ENCODE peak calls at places on chromosomes 3 and 15, in seven cellular contexts. One of them, this sample, is unnamed.

GRCh38 chr3:128734523-128735189 is 8.7 kb downstream of the RAB7A start:
- DNase-seq in upper lobe of left lung: no peak
- DNase-seq in gastrocnemius medialis: no peak
- DNase-seq in cardiac muscle cell: no peak
- DNase-seq in GM23248: no peak
- DNase-seq in esophagus squamous epithelium: no peak
- DNase-seq in foreskin fibroblast: no peak
- DNase-seq in this sample: peak

GRCh38 chr15:62853114-62853832 is 189.3 kb upstream of the TPM1 start:
- DNase-seq in esophagus squamous epithelium: no peak
- DNase-seq in GM23248: peak
- DNase-seq in upper lobe of left lung: no peak
- DNase-seq in gastrocnemius medialis: peak
- DNase-seq in foreskin fibroblast: peak
- DNase-seq in cardiac muscle cell: no peak
- DNase-seq in this sample: no peak

GRCh38 chr15:62847900-62848489 is 194.6 kb upstream of the TPM1 start:
- DNase-seq in gastrocnemius medialis: no peak
- DNase-seq in esophagus squamous epithelium: no peak
- DNase-seq in cardiac muscle cell: peak
- DNase-seq in GM23248: peak
- DNase-seq in foreskin fibroblast: peak
- DNase-seq in upper lobe of left lung: no peak
- DNase-seq in this sample: no peak

GRCh38 chr3:43770426-43771103 is 79.8 kb downstream of the ABHD5 start:
- DNase-seq in foreskin fibroblast: peak
- DNase-seq in GM23248: peak
- DNase-seq in gastrocnemius medialis: peak
- DNase-seq in esophagus squamous epithelium: no peak
- DNase-seq in cardiac muscle cell: no peak
- DNase-seq in upper lobe of left lung: peak
- DNase-seq in this sample: no peak

GRCh38 chr3:21914451-21914850 is 163.4 kb upstream of the ZNF385D start:
- DNase-seq in foreskin fibroblast: peak
- DNase-seq in GM23248: no peak
- DNase-seq in upper lobe of left lung: no peak
- DNase-seq in gastrocnemius medialis: no peak
- DNase-seq in esophagus squamous epithelium: no peak
- DNase-seq in cardiac muscle cell: no peak
- DNase-seq in this sample: no peak

GRCh38 chr3:160784853-160785252 is 28.8 kb downstream of the PPM1L start:
- DNase-seq in cardiac muscle cell: no peak
- DNase-seq in upper lobe of left lung: no peak
- DNase-seq in foreskin fibroblast: no peak
- DNase-seq in gastrocnemius medialis: no peak
- DNase-seq in GM23248: no peak
- DNase-seq in esophagus squamous epithelium: no peak
- DNase-seq in this sample: no peak

GRCh38 chr3:48656841-48657281 is 5.8 kb downstream of the CELSR3 start:
- DNase-seq in esophagus squamous epithelium: no peak
- DNase-seq in cardiac muscle cell: no peak
- DNase-seq in gastrocnemius medialis: no peak
- DNase-seq in upper lobe of left lung: peak
- DNase-seq in GM23248: no peak
- DNase-seq in foreskin fibroblast: no peak
- DNase-seq in this sample: no peak

GRCh38 chr3:132626955-132627354 is 29.9 kb downstream of the ACKR4 start:
- DNase-seq in foreskin fibroblast: no peak
- DNase-seq in esophagus squamous epithelium: no peak
- DNase-seq in upper lobe of left lung: peak
- DNase-seq in GM23248: no peak
- DNase-seq in gastrocnemius medialis: no peak
- DNase-seq in cardiac muscle cell: no peak
- DNase-seq in this sample: no peak

GRCh38 chr15:88066758-88067157 is 189.8 kb downstream of the NTRK3 start:
- DNase-seq in gastrocnemius medialis: no peak
- DNase-seq in GM23248: no peak
- DNase-seq in esophagus squamous epithelium: no peak
- DNase-seq in cardiac muscle cell: no peak
- DNase-seq in foreskin fibroblast: no peak
- DNase-seq in upper lobe of left lung: no peak
- DNase-seq in this sample: no peak

GRCh38 chr15:72306211-72306785 is 13.7 kb downstream of the CELF6 start:
- DNase-seq in gastrocnemius medialis: no peak
- DNase-seq in upper lobe of left lung: no peak
- DNase-seq in GM23248: peak
- DNase-seq in cardiac muscle cell: no peak
- DNase-seq in esophagus squamous epithelium: no peak
- DNase-seq in foreskin fibroblast: peak
- DNase-seq in this sample: peak

GRCh38 chr3:13005301-13005700 is 67.9 kb downstream of the IQSEC1 start:
- DNase-seq in cardiac muscle cell: no peak
- DNase-seq in gastrocnemius medialis: no peak
- DNase-seq in foreskin fibroblast: no peak
- DNase-seq in GM23248: no peak
- DNase-seq in upper lobe of left lung: no peak
- DNase-seq in esophagus squamous epithelium: no peak
- DNase-seq in this sample: no peak

GRCh38 chr15:52503788-52504496 is 24.7 kb downstream of the MYO5A start:
- DNase-seq in GM23248: peak
- DNase-seq in cardiac muscle cell: no peak
- DNase-seq in foreskin fibroblast: peak
- DNase-seq in upper lobe of left lung: no peak
- DNase-seq in gastrocnemius medialis: no peak
- DNase-seq in esophagus squamous epithelium: no peak
- DNase-seq in this sample: peak

GRCh38 chr15:33243393-33243792 is 48.9 kb upstream of the FMN1 start:
- DNase-seq in cardiac muscle cell: no peak
- DNase-seq in GM23248: peak
- DNase-seq in foreskin fibroblast: no peak
- DNase-seq in gastrocnemius medialis: no peak
- DNase-seq in upper lobe of left lung: no peak
- DNase-seq in esophagus squamous epithelium: no peak
- DNase-seq in this sample: no peak

GRCh38 chr3:137946341-137946973 is 63.5 kb upstream of the CLDN18 start:
- DNase-seq in esophagus squamous epithelium: no peak
- DNase-seq in gastrocnemius medialis: no peak
- DNase-seq in GM23248: peak
- DNase-seq in upper lobe of left lung: no peak
- DNase-seq in cardiac muscle cell: peak
- DNase-seq in foreskin fibroblast: peak
- DNase-seq in this sample: peak

GRCh38 chr3:42195879-42196330 is 70.1 kb downstream of the CCK start:
- DNase-seq in cardiac muscle cell: no peak
- DNase-seq in upper lobe of left lung: no peak
- DNase-seq in gastrocnemius medialis: no peak
- DNase-seq in foreskin fibroblast: no peak
- DNase-seq in esophagus squamous epithelium: no peak
- DNase-seq in GM23248: no peak
- DNase-seq in this sample: peak

GRCh38 chr15:64825081-64825430 is 391 bp downstream of the PIF1 start:
- DNase-seq in cardiac muscle cell: no peak
- DNase-seq in GM23248: peak
- DNase-seq in gastrocnemius medialis: no peak
- DNase-seq in foreskin fibroblast: no peak
- DNase-seq in esophagus squamous epithelium: no peak
- DNase-seq in upper lobe of left lung: no peak
- DNase-seq in this sample: no peak

GRCh38 chr3:142004025-142004424 is 127.6 kb downstream of the ATP1B3 start:
- DNase-seq in cardiac muscle cell: no peak
- DNase-seq in GM23248: no peak
- DNase-seq in gastrocnemius medialis: no peak
- DNase-seq in upper lobe of left lung: no peak
- DNase-seq in esophagus squamous epithelium: no peak
- DNase-seq in foreskin fibroblast: no peak
- DNase-seq in this sample: no peak

GRCh38 chr15:52144656-52145055 is 32.1 kb upstream of the BCL2L10 start:
- DNase-seq in GM23248: peak
- DNase-seq in gastrocnemius medialis: no peak
- DNase-seq in cardiac muscle cell: no peak
- DNase-seq in esophagus squamous epithelium: no peak
- DNase-seq in upper lobe of left lung: no peak
- DNase-seq in foreskin fibroblast: peak
- DNase-seq in this sample: no peak

GRCh38 chr3:18424862-18425640 is at the start of gene SATB1:
- DNase-seq in upper lobe of left lung: peak
- DNase-seq in GM23248: peak
- DNase-seq in cardiac muscle cell: peak
- DNase-seq in esophagus squamous epithelium: no peak
- DNase-seq in foreskin fibroblast: peak
- DNase-seq in gastrocnemius medialis: peak
- DNase-seq in this sample: peak

GRCh38 chr15:54150255-54150654 is 172.0 kb downstream of the UNC13C start:
- DNase-seq in gastrocnemius medialis: no peak
- DNase-seq in upper lobe of left lung: no peak
- DNase-seq in foreskin fibroblast: no peak
- DNase-seq in GM23248: no peak
- DNase-seq in esophagus squamous epithelium: no peak
- DNase-seq in cardiac muscle cell: no peak
- DNase-seq in this sample: peak

GRCh38 chr15:75597667-75598341 is 18.7 kb upstream of the PTPN9 start:
- DNase-seq in GM23248: peak
- DNase-seq in upper lobe of left lung: no peak
- DNase-seq in cardiac muscle cell: no peak
- DNase-seq in foreskin fibroblast: peak
- DNase-seq in esophagus squamous epithelium: no peak
- DNase-seq in gastrocnemius medialis: no peak
- DNase-seq in this sample: no peak

GRCh38 chr3:124974691-124975090 is 40.1 kb upstream of the MUC13 start:
- DNase-seq in esophagus squamous epithelium: no peak
- DNase-seq in cardiac muscle cell: no peak
- DNase-seq in GM23248: no peak
- DNase-seq in gastrocnemius medialis: no peak
- DNase-seq in foreskin fibroblast: no peak
- DNase-seq in upper lobe of left lung: no peak
- DNase-seq in this sample: no peak

GRCh38 chr3:34408088-34408487 is 609.7 kb downstream of the PDCD6IP start:
- DNase-seq in GM23248: no peak
- DNase-seq in cardiac muscle cell: no peak
- DNase-seq in upper lobe of left lung: no peak
- DNase-seq in esophagus squamous epithelium: no peak
- DNase-seq in gastrocnemius medialis: no peak
- DNase-seq in foreskin fibroblast: no peak
- DNase-seq in this sample: no peak

GRCh38 chr3:36295206-36295760 is 85.0 kb upstream of the STAC start:
- DNase-seq in cardiac muscle cell: peak
- DNase-seq in esophagus squamous epithelium: no peak
- DNase-seq in upper lobe of left lung: no peak
- DNase-seq in GM23248: no peak
- DNase-seq in foreskin fibroblast: no peak
- DNase-seq in gastrocnemius medialis: no peak
- DNase-seq in this sample: no peak

GRCh38 chr3:36298188-36298587 is 82.1 kb upstream of the STAC start:
- DNase-seq in cardiac muscle cell: no peak
- DNase-seq in gastrocnemius medialis: no peak
- DNase-seq in esophagus squamous epithelium: no peak
- DNase-seq in GM23248: no peak
- DNase-seq in foreskin fibroblast: no peak
- DNase-seq in upper lobe of left lung: no peak
- DNase-seq in this sample: no peak

GRCh38 chr3:36302626-36303025 is 77.7 kb upstream of the STAC start:
- DNase-seq in esophagus squamous epithelium: no peak
- DNase-seq in upper lobe of left lung: no peak
- DNase-seq in cardiac muscle cell: no peak
- DNase-seq in foreskin fibroblast: peak
- DNase-seq in gastrocnemius medialis: no peak
- DNase-seq in GM23248: no peak
- DNase-seq in this sample: no peak

GRCh38 chr3:36302110-36302509 is 78.2 kb upstream of the STAC start:
- DNase-seq in GM23248: no peak
- DNase-seq in gastrocnemius medialis: no peak
- DNase-seq in esophagus squamous epithelium: no peak
- DNase-seq in foreskin fibroblast: peak
- DNase-seq in upper lobe of left lung: no peak
- DNase-seq in cardiac muscle cell: no peak
- DNase-seq in this sample: no peak

GRCh38 chr3:36297195-36297594 is 83.1 kb upstream of the STAC start:
- DNase-seq in gastrocnemius medialis: no peak
- DNase-seq in GM23248: no peak
- DNase-seq in cardiac muscle cell: no peak
- DNase-seq in foreskin fibroblast: no peak
- DNase-seq in upper lobe of left lung: no peak
- DNase-seq in esophagus squamous epithelium: no peak
- DNase-seq in this sample: no peak
- H3K4me3 ChIP-seq in gastrocnemius medialis: no peak
- H3K4me3 ChIP-seq in GM23248: no peak
- H3K4me3 ChIP-seq in cardiac muscle cell: no peak
- H3K4me3 ChIP-seq in foreskin fibroblast: no peak
- H3K4me3 ChIP-seq in upper lobe of left lung: no peak
- H3K4me3 ChIP-seq in esophagus squamous epithelium: no peak
- H3K4me3 ChIP-seq in this sample: no peak

GRCh38 chr15:79282371-79283251 is at the start of gene ANKRD34C:
- DNase-seq in GM23248: no peak
- DNase-seq in gastrocnemius medialis: no peak
- DNase-seq in upper lobe of left lung: peak
- DNase-seq in esophagus squamous epithelium: no peak
- DNase-seq in foreskin fibroblast: no peak
- DNase-seq in cardiac muscle cell: peak
- DNase-seq in this sample: peak
- H3K4me3 ChIP-seq in GM23248: no peak
- H3K4me3 ChIP-seq in gastrocnemius medialis: no peak
- H3K4me3 ChIP-seq in upper lobe of left lung: no peak
- H3K4me3 ChIP-seq in esophagus squamous epithelium: no peak
- H3K4me3 ChIP-seq in foreskin fibroblast: no peak
- H3K4me3 ChIP-seq in cardiac muscle cell: no peak
- H3K4me3 ChIP-seq in this sample: no peak

DNA sequence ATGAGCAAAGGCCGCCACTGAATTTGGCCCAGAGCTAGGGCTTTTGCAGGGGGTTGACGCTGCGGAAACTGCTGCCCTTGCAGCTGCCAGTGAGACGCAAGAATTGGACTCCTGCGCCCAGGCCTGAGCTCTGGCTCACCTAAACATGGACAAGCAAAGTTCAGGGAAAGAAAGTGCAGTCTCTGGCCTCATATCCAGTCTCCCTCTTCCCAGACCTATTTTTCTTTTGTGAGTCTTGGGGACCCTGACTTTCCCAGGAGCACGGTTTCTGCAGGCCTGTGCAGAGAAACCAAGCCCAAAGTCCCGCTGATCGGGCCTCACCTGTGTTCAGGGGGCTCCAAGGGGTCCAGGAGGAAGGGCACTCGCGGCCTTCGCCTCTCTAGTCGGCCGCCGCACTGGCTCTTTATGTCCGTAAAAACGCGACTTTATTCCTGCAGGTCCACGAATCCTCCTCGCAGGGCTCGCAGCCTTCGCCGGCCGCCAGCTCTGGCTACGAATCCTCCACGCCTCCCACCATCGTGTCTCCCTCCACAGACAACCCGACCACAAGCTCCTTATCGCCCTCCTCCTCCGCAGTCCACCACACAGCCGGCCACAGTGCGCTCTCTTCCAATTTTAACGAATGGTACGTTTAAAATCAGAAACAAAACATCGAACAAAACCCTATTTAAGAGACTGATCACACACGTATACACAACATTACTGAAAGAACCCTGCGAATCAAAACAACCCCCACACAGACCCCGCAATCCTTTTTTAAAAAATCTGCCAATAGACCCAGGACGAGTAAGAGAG is 3.9 kb downstream of the ZIC1 start:
- DNase-seq in cardiac muscle cell: no peak
- DNase-seq in esophagus squamous epithelium: no peak
- DNase-seq in upper lobe of left lung: peak
- DNase-seq in gastrocnemius medialis: no peak
- DNase-seq in GM23248: no peak
- DNase-seq in foreskin fibroblast: no peak
- DNase-seq in this sample: no peak
- H3K4me3 ChIP-seq in cardiac muscle cell: no peak
- H3K4me3 ChIP-seq in esophagus squamous epithelium: no peak
- H3K4me3 ChIP-seq in upper lobe of left lung: no peak
- H3K4me3 ChIP-seq in gastrocnemius medialis: peak
- H3K4me3 ChIP-seq in GM23248: no peak
- H3K4me3 ChIP-seq in foreskin fibroblast: peak
- H3K4me3 ChIP-seq in this sample: no peak

GRCh38 chr3:61562810-61563613 is 1.6 kb downstream of the PTPRG start:
- DNase-seq in GM23248: peak
- DNase-seq in upper lobe of left lung: peak
- DNase-seq in gastrocnemius medialis: peak
- DNase-seq in esophagus squamous epithelium: no peak
- DNase-seq in cardiac muscle cell: peak
- DNase-seq in foreskin fibroblast: peak
- DNase-seq in this sample: peak
- H3K4me3 ChIP-seq in GM23248: peak
- H3K4me3 ChIP-seq in upper lobe of left lung: peak
- H3K4me3 ChIP-seq in gastrocnemius medialis: peak
- H3K4me3 ChIP-seq in esophagus squamous epithelium: peak
- H3K4me3 ChIP-seq in cardiac muscle cell: peak
- H3K4me3 ChIP-seq in foreskin fibroblast: peak
- H3K4me3 ChIP-seq in this sample: no peak

This sample was measured in GM06990.